ENCODE peak calls at places on chromosomes 11 and 22, in five cellular contexts. J is HepG2, G is OCI-LY7, F is PC-3, Q is IMR-90. D is an unnamed sample.

GRCh38 chr11:125457814-125458343 is 38.2 kb downstream of the FEZ1 start:
- DNase-seq in G (no peak), Q (peak), J (peak), F (no peak), D (no peak)

GRCh38 chr22:48187272-48187855 is 1424.9 kb downstream of the TBC1D22A start:
- DNase-seq in G (no peak), Q (no peak), F (no peak), J (no peak), D (no peak)

GRCh38 chr22:44091021-44091721 is 67.1 kb downstream of the PARVB start:
- DNase-seq in J (peak), F (peak), G (peak), Q (no peak), D (no peak)

GRCh38 chr11:119282495-119282894 is 34.4 kb downstream of the MCAM start:
- DNase-seq in G (no peak), F (no peak), Q (no peak), J (no peak), D (no peak)

GRCh38 chr11:111387318-111387863 is 8.3 kb upstream of the POU2AF1 start:
- DNase-seq in Q (no peak), F (no peak), J (no peak), G (no peak), D (no peak)

GRCh38 chr11:44564653-44565007 is 833 bp upstream of the CD82 start:
- DNase-seq in F (peak), G (no peak), Q (peak), J (no peak), D (peak)

GRCh38 chr11:114359342-114359741 is 41.0 kb downstream of the C11orf71 start:
- DNase-seq in F (no peak), G (no peak), Q (peak), J (no peak), D (no peak)

GRCh38 chr22:27139935-27140493 is 482.6 kb downstream of the MIAT start:
- DNase-seq in F (no peak), J (no peak), Q (peak), G (no peak), D (peak)

GRCh38 chr22:50250555-50251471 is at the start of gene HDAC10:
- DNase-seq in G (peak), J (peak), F (peak), Q (peak), D (peak)

GRCh38 chr11:3666023-3666530 is 5.1 kb downstream of the CHRNA10 start:
- DNase-seq in F (no peak), J (no peak), Q (no peak), G (no peak), D (no peak)

GRCh38 chr11:108871152-108871551 is 206.3 kb downstream of the DDX10 start:
- DNase-seq in F (peak), Q (peak), G (peak), J (peak), D (peak)

GRCh38 chr22:39900306-39901227 is at the start of gene GRAP2:
- DNase-seq in Q (no peak), F (no peak), J (no peak), G (peak), D (no peak)

GRCh38 chr22:32967285-32968101 is 90.7 kb downstream of the SYN3 start:
- DNase-seq in Q (no peak), G (no peak), F (no peak), J (peak), D (no peak)

GRCh38 chr11:64858467-64859401 is 14.3 kb upstream of the CDC42BPG start:
- DNase-seq in G (peak), J (no peak), Q (no peak), F (peak), D (no peak)

GRCh38 chr11:96154802-96155520 is 188.0 kb downstream of the MAML2 start:
- DNase-seq in J (no peak), F (peak), G (no peak), Q (peak), D (peak)

GRCh38 chr11:60504219-60504618 is 11.0 kb upstream of the MS4A13 start:
- DNase-seq in J (no peak), Q (no peak), F (no peak), G (no peak), D (no peak)

GRCh38 chr11:91248199-91248807 is 976.3 kb upstream of the FAT3 start:
- DNase-seq in J (peak), Q (peak), G (peak), F (peak), D (peak)

GRCh38 chr11:46597609-46598219 is 3.9 kb upstream of the AMBRA1 start:
- DNase-seq in F (no peak), Q (peak), J (no peak), G (no peak), D (no peak)

GRCh38 chr22:25829808-25830777 is 88.1 kb downstream of the MYO18B start:
- DNase-seq in G (no peak), J (peak), Q (no peak), F (no peak), D (no peak)

GRCh38 chr11:119622454-119623143 is 106.4 kb downstream of the NECTIN1 start:
- DNase-seq in J (no peak), Q (no peak), G (no peak), F (no peak), D (no peak)

GRCh38 chr11:44290206-44290605 is 19.7 kb downstream of the ALX4 start:
- DNase-seq in J (no peak), Q (no peak), F (no peak), G (no peak), D (peak)

GRCh38 chr11:45182902-45183301 is 36.5 kb downstream of the PRDM11 start:
- DNase-seq in F (peak), J (no peak), Q (peak), G (peak), D (no peak)

GRCh38 chr22:36811094-36811797 is 5.6 kb downstream of the PVALB start:
- DNase-seq in J (no peak), F (no peak), G (no peak), Q (no peak), D (no peak)

GRCh38 chr11:69926376-69927050 is 107.3 kb upstream of the FGF3 start:
- DNase-seq in F (no peak), Q (no peak), G (no peak), J (no peak), D (no peak)

GRCh38 chr11:64849600-64850356 is 5.3 kb upstream of the CDC42BPG start:
- DNase-seq in Q (no peak), G (no peak), J (no peak), F (no peak), D (no peak)

GRCh38 chr11:79980916-79981315 is 540.1 kb upstream of the TENM4 start:
- DNase-seq in F (no peak), J (no peak), Q (no peak), G (no peak), D (no peak)

GRCh38 chr11:126862664-126863247 is 137.8 kb downstream of the KIRREL3 start:
- DNase-seq in F (no peak), G (no peak), Q (no peak), J (no peak), D (no peak)

GRCh38 chr11:8826145-8826786 is 84.7 kb upstream of the AKIP1 start:
- DNase-seq in J (peak), Q (peak), G (no peak), F (peak), D (no peak)

GRCh38 chr11:102836290-102836875 is 7.0 kb downstream of the MMP3 start:
- DNase-seq in G (no peak), J (no peak), Q (peak), F (peak), D (peak)

GRCh38 chr11:68954970-68955958 is 25.5 kb downstream of the MRGPRD start:
- DNase-seq in Q (peak), J (no peak), F (peak), G (no peak), D (no peak)

GRCh38 chr22:17862646-17863181 is 88.4 kb upstream of the BID start:
- DNase-seq in G (no peak), F (peak), Q (no peak), J (no peak), D (peak)

GRCh38 chr22:24435323-24435645 is 7.9 kb downstream of the ADORA2A start:
- DNase-seq in Q (no peak), F (no peak), J (no peak), G (peak), D (no peak)
- H3K27ac ChIP-seq in Q (no peak), F (no peak), J (no peak), G (peak), D (no peak)

GRCh38 chr22:22452211-22452610 is 56.3 kb downstream of the ZNF280B start:
- DNase-seq in G (no peak), J (no peak), Q (no peak), F (no peak), D (no peak)
- TF ChIP-seq CTCF in G (no peak), J (no peak), Q (no peak), F (no peak), D (no peak)

GRCh38 chr11:128471138-128471661 is 116.2 kb downstream of the ETS1 start:
- DNase-seq in J (no peak), G (peak), F (no peak), Q (no peak), D (no peak)
- H2AFZ ChIP-seq in J (no peak), G (no peak), F (no peak), Q (no peak), D (no peak)

GRCh38 chr11:61888590-61888989 is 2.8 kb downstream of the FADS3 start:
- DNase-seq in J (no peak), F (no peak), G (no peak), Q (no peak), D (no peak)

GRCh38 chr11:61890536-61891330 is 612 bp downstream of the FADS3 start:
- DNase-seq in F (peak), Q (peak), G (peak), J (peak), D (peak)

GRCh38 chr11:61891331-61892084 is at the start of gene FADS3:
- DNase-seq in G (peak), Q (peak), J (peak), F (peak), D (peak)

GRCh38 chr11:61888043-61888442 is 3.3 kb downstream of the FADS3 start:
- DNase-seq in G (no peak), J (no peak), Q (peak), F (peak), D (peak)

DNA sequence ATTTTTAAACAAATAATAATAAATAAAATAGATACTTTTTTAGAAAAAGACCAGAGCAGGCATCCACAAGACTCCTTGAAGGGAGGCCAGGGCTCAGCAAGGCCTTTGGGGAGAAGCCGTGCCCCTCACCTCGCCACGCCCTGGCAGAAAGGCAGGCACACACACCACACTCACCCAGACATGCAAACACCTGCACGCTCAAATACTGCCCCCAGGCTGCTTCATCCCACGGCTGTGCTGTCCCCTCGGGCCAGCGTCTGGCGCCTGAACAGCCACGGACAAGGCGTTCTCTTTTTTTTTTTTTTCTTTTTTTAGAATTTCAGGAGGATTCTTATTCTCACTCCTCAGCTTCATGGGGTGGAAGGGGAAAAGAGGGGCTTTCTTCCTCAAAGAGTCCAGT is 1.5 kb downstream of the FADS3 start:
- DNase-seq in J (no peak), G (no peak), Q (no peak), F (no peak), D (no peak)
- H3K27ac ChIP-seq in J (no peak), G (no peak), Q (no peak), F (no peak), D (no peak)

GRCh38 chr22:38066381-38067027 is 9.3 kb downstream of the PICK1 start:
- DNase-seq in F (no peak), J (no peak), G (no peak), Q (no peak), D (no peak)
- TF ChIP-seq CTCF in F (no peak), J (no peak), G (no peak), Q (no peak), D (no peak)

GRCh38 chr22:23380230-23380573 is 199.9 kb downstream of the IGLL1 start:
- DNase-seq in F (no peak), Q (no peak), J (no peak), G (no peak), D (no peak)

GRCh38 chr22:23377767-23378166 is 197.5 kb downstream of the BCR start:
- DNase-seq in F (no peak), Q (no peak), J (no peak), G (no peak), D (no peak)

GRCh38 chr22:23375031-23375827 is 194.9 kb downstream of the BCR start:
- DNase-seq in J (no peak), Q (no peak), G (no peak), F (no peak), D (no peak)

GRCh38 chr22:23373601-23374000 is 193.3 kb downstream of the BCR start:
- DNase-seq in F (no peak), J (no peak), G (no peak), Q (no peak), D (no peak)

GRCh38 chr22:23376256-23376655 is 195.9 kb downstream of the BCR start:
- DNase-seq in J (peak), Q (no peak), G (peak), F (peak), D (peak)
- H2AFZ ChIP-seq in J (no peak), Q (no peak), G (no peak), F (no peak), D (no peak)

GRCh38 chr22:29628982-29629381 is 25.5 kb downstream of the NF2 start:
- DNase-seq in J (no peak), F (no peak), Q (no peak), G (no peak), D (no peak)
- H3K27ac ChIP-seq in J (no peak), F (no peak), Q (no peak), G (no peak), D (no peak)